ENCODE peak calls at places on chromosomes 4 and X, in ten cellular contexts. D is non-pigmented ciliary epithelial cell; B is GM04503; H is AG09319; F is nucleus accumbens; K is CD8-positive, alpha-beta T cell; P is esophagus squamous epithelium; I is CD4-positive, CD25-positive, alpha-beta regulatory T cell; O is NCI-H2029; M is memory B cell. L is an unnamed sample.
A peak's percentile ranks its signal among the peaks of the same experiment; 100 is the strongest.

GRCh38 chr4:6343950-6344408 is 74.3 kb downstream of the WFS1 start:
- DNase-seq in O (no peak), P (no peak), B (peak; percentile 29), K (no peak), D (peak; percentile 51), I (no peak), M (no peak), F (no peak), H (no peak), L (peak; percentile 93)

GRCh38 chrX:129577473-129577872 is 37.4 kb downstream of the OCRL start:
- DNase-seq in M (no peak), I (no peak), H (peak; percentile 43), P (no peak), F (no peak), K (no peak), B (no peak), D (peak; percentile 55), O (no peak), L (peak; percentile 25)

GRCh38 chr4:5237086-5237485 is 185.8 kb downstream of the STK32B start:
- DNase-seq in K (no peak), P (no peak), O (no peak), H (no peak), F (no peak), B (no peak), D (no peak), I (no peak), M (no peak), L (no peak)

GRCh38 chr4:73508651-73509050 is 27.1 kb downstream of the AFM start:
- DNase-seq in M (no peak), H (no peak), K (no peak), P (no peak), D (no peak), I (no peak), O (no peak), F (no peak), B (no peak), L (peak; percentile 24)

GRCh38 chrX:108439434-108439883 is at the start of gene COL4A5:
- DNase-seq in F (no peak), H (peak; percentile 45), M (no peak), D (peak; percentile 51), P (no peak), K (no peak), O (peak; percentile 72), B (no peak), I (no peak), L (peak; percentile 91)

GRCh38 chr4:112058433-112058832 is 86.8 kb upstream of the FAM241A start:
- DNase-seq in D (peak; percentile 42), B (peak; percentile 22), K (no peak), F (no peak), O (no peak), M (no peak), H (no peak), I (no peak), P (no peak), L (peak; percentile 58)

GRCh38 chr4:145061325-145061920 is 36.6 kb downstream of the ANAPC10 start:
- DNase-seq in I (peak; percentile 53), M (peak; percentile 22), D (no peak), F (no peak), H (peak; percentile 24), P (no peak), O (no peak), B (no peak), K (no peak), L (peak; percentile 58)

GRCh38 chr4:38105475-38105874 is 145.3 kb downstream of the PTTG2 start:
- DNase-seq in B (no peak), O (peak; percentile 45), P (no peak), D (no peak), F (no peak), K (no peak), M (no peak), I (no peak), H (no peak), L (no peak)

GRCh38 chrX:108736509-108737479 is at the start of gene IRS4:
- DNase-seq in B (no peak), M (no peak), I (no peak), F (no peak), O (no peak), P (no peak), D (no peak), H (no peak), K (no peak), L (peak; percentile 3)

GRCh38 chr4:31964691-31965090 is 1244.5 kb downstream of the PCDH7 start:
- DNase-seq in M (no peak), P (no peak), D (no peak), I (no peak), O (no peak), B (no peak), K (no peak), H (no peak), F (no peak), L (no peak)

L was measured in bronchial epithelial cell.